ENCODE peak calls at places on chromosomes 7 and 10, in nine cellular contexts. Z, A, F, J, T, S, V, X and Y are unnamed samples.

GRCh38 chr7:129664029-129665012 is 52.8 kb downstream of the NRF1 start:
- DNase-seq in V (peak), Z (peak), A (peak), T (peak), X (peak), F (peak), S (peak), J (peak), Y (peak)

GRCh38 chr7:91164531-91164930 is 99.7 kb upstream of the FZD1 start:
- DNase-seq in X (peak), S (no peak), F (no peak), T (no peak), Z (no peak), J (no peak), A (no peak), V (no peak), Y (no peak)

GRCh38 chr10:97321032-97321806 is 2.1 kb downstream of the FRAT1 start:
- DNase-seq in A (no peak), V (peak), J (peak), T (no peak), Z (no peak), X (no peak), S (no peak), F (peak), Y (no peak)

GRCh38 chr10:102280397-102281015 is 35.2 kb downstream of the GBF1 start:
- DNase-seq in T (no peak), Z (no peak), F (no peak), S (peak), V (no peak), A (no peak), X (peak), J (no peak), Y (no peak)

GRCh38 chr7:46934198-46934825 is 647.6 kb downstream of the TNS3 start:
- DNase-seq in S (no peak), J (no peak), T (no peak), A (no peak), Z (no peak), F (no peak), X (peak), V (no peak), Y (no peak)

GRCh38 chr7:113383638-113384037 is 265.3 kb upstream of the SMIM30 start:
- DNase-seq in S (no peak), V (no peak), J (no peak), T (no peak), F (no peak), X (no peak), A (no peak), Z (no peak), Y (no peak)

GRCh38 chr7:92831716-92832622 is 4.4 kb downstream of the CDK6 start:
- DNase-seq in F (peak), A (peak), Z (peak), J (no peak), V (peak), S (peak), X (peak), T (no peak), Y (no peak)

GRCh38 chr7:147300293-147300692 is 1183.7 kb downstream of the CNTNAP2 start:
- DNase-seq in Z (peak), F (no peak), X (no peak), J (no peak), S (no peak), T (no peak), A (no peak), V (no peak), Y (no peak)

GRCh38 chr10:96511044-96511945 is 2.4 kb downstream of the TLL2 start:
- DNase-seq in A (no peak), Z (peak), X (peak), V (peak), S (peak), F (peak), J (peak), T (peak), Y (peak)

GRCh38 chr7:16062269-16062668 is 359.1 kb downstream of the CRPPA start:
- DNase-seq in A (no peak), T (no peak), J (no peak), V (no peak), Z (peak), S (no peak), X (peak), F (no peak), Y (no peak)

GRCh38 chr10:17871036-17871435 is 61.9 kb downstream of the MRC1 start:
- DNase-seq in X (no peak), F (no peak), A (no peak), T (no peak), S (no peak), V (no peak), Z (no peak), J (no peak), Y (no peak)

GRCh38 chr7:44051611-44052220 is 7.2 kb downstream of the DBNL start:
- DNase-seq in S (no peak), X (no peak), A (no peak), T (no peak), Z (no peak), V (no peak), F (no peak), J (no peak), Y (no peak)

GRCh38 chr7:82726038-82726800 is 282.6 kb upstream of the CACNA2D1 start:
- DNase-seq in S (no peak), V (no peak), X (no peak), A (no peak), Z (no peak), J (no peak), F (peak), T (no peak), Y (no peak)

GRCh38 chr10:121804460-121804859 is 123.4 kb downstream of the ATE1 start:
- DNase-seq in T (no peak), Z (no peak), J (no peak), S (no peak), A (no peak), V (no peak), X (peak), F (no peak), Y (no peak)

GRCh38 chr10:93199221-93199681 is 125.6 kb downstream of the CYP26A1 start:
- DNase-seq in A (no peak), T (no peak), Z (peak), S (no peak), V (no peak), X (peak), J (peak), F (peak), Y (no peak)

GRCh38 chr7:47347346-47347745 is 234.6 kb downstream of the TNS3 start:
- DNase-seq in A (no peak), T (no peak), F (no peak), Z (no peak), J (no peak), V (no peak), X (no peak), S (no peak), Y (no peak)

GRCh38 chr7:19051767-19052375 is 65.6 kb downstream of the TWIST1 start:
- DNase-seq in T (peak), S (peak), V (peak), J (peak), Z (peak), F (peak), X (peak), A (peak), Y (peak)

GRCh38 chr10:23439920-23440875 is 1.3 kb downstream of the OTUD1 start:
- DNase-seq in T (peak), Z (peak), X (peak), J (peak), V (peak), A (peak), S (peak), F (peak), Y (no peak)

GRCh38 chr10:36489928-36490279 is 635.5 kb upstream of the ANKRD30A start:
- DNase-seq in V (no peak), X (peak), F (no peak), J (no peak), A (no peak), T (no peak), S (no peak), Z (peak), Y (no peak)

GRCh38 chr10:52779541-52780390 is 7.2 kb upstream of the MBL2 start:
- DNase-seq in V (peak), X (peak), S (peak), Z (peak), J (peak), F (peak), T (peak), A (peak), Y (peak)

GRCh38 chr10:58511765-58512469 is 755 bp upstream of the BICC1 start:
- DNase-seq in T (no peak), X (peak), V (peak), S (peak), A (no peak), Z (no peak), F (peak), J (peak), Y (no peak)

GRCh38 chr10:74011762-74012161 is 13.8 kb downstream of the VCL start:
- DNase-seq in X (peak), V (no peak), Z (peak), S (no peak), J (peak), A (no peak), F (peak), T (no peak), Y (no peak)

GRCh38 chr10:68756766-68757165 is 35.7 kb downstream of the CCAR1 start:
- DNase-seq in A (no peak), Z (no peak), T (no peak), V (no peak), S (no peak), X (peak), F (no peak), J (no peak), Y (no peak)

GRCh38 chr10:65861249-65861648 is 1064.6 kb upstream of the LRRTM3 start:
- DNase-seq in J (no peak), T (no peak), X (no peak), A (no peak), V (no peak), F (peak), Z (peak), S (no peak), Y (peak)

GRCh38 chr10:95264227-95265051 is 26.4 kb downstream of the PDLIM1 start:
- DNase-seq in Z (no peak), F (no peak), J (peak), V (peak), X (no peak), S (no peak), A (no peak), T (no peak), Y (peak)

GRCh38 chr10:51367120-51367519 is 292.8 kb downstream of the PRKG1 start:
- DNase-seq in J (no peak), A (no peak), X (no peak), F (no peak), S (no peak), Z (no peak), V (no peak), T (no peak), Y (no peak)

GRCh38 chr7:87715511-87715910 is 87.3 kb downstream of the RUNDC3B start:
- DNase-seq in X (no peak), Z (no peak), F (no peak), V (no peak), S (no peak), A (no peak), J (no peak), T (no peak), Y (no peak)

GRCh38 chr10:72763201-72763600 is 71.3 kb downstream of the MCU start:
- DNase-seq in Z (no peak), J (no peak), X (no peak), A (no peak), F (no peak), V (no peak), S (no peak), T (no peak), Y (no peak)

GRCh38 chr10:91032614-91033248 is 111.8 kb upstream of the ANKRD1 start:
- DNase-seq in V (no peak), S (no peak), A (no peak), F (no peak), Z (no peak), X (peak), T (no peak), J (no peak), Y (no peak)

GRCh38 chr10:34962866-34963265 is 127.3 kb downstream of the CUL2 start:
- DNase-seq in S (no peak), A (no peak), J (no peak), Z (no peak), F (no peak), T (no peak), X (no peak), V (no peak), Y (no peak)

GRCh38 chr10:127694580-127695193 is 42.3 kb upstream of the FOXI2 start:
- DNase-seq in A (peak), Z (peak), J (peak), T (peak), F (peak), X (peak), V (peak), S (peak), Y (peak)

GRCh38 chr7:89029864-89030263 is 234.3 kb upstream of the TEX47 start:
- DNase-seq in Z (peak), T (no peak), V (no peak), X (no peak), J (no peak), F (no peak), A (peak), S (no peak), Y (peak)

GRCh38 chr10:112524637-112525036 is 77.6 kb downstream of the VTI1A start:
- DNase-seq in Z (no peak), A (no peak), F (no peak), X (peak), V (no peak), J (no peak), S (no peak), T (no peak), Y (no peak)

GRCh38 chr10:123567984-123568745 is 98.0 kb upstream of the GPR26 start:
- DNase-seq in Z (no peak), J (no peak), X (no peak), A (no peak), S (no peak), V (no peak), F (no peak), T (no peak), Y (no peak)

GRCh38 chr10:129938460-129938859 is 25.6 kb downstream of the EBF3 start:
- DNase-seq in F (no peak), V (no peak), J (no peak), Z (no peak), T (no peak), A (no peak), X (no peak), S (no peak), Y (no peak)
- TF ChIP-seq EZH2phosphoT487 in F (no peak), V (no peak), J (no peak), Z (no peak), T (no peak), A (no peak), X (no peak), S (no peak), Y (no peak)

GRCh38 chr10:86001521-86001920 is 365.1 kb downstream of the GRID1 start:
- DNase-seq in F (no peak), J (no peak), Z (no peak), T (no peak), S (no peak), V (no peak), A (no peak), X (no peak), Y (no peak)
- TF ChIP-seq EZH2phosphoT487 in F (no peak), J (no peak), Z (no peak), T (no peak), S (no peak), V (no peak), A (no peak), X (no peak), Y (no peak)

DNA sequence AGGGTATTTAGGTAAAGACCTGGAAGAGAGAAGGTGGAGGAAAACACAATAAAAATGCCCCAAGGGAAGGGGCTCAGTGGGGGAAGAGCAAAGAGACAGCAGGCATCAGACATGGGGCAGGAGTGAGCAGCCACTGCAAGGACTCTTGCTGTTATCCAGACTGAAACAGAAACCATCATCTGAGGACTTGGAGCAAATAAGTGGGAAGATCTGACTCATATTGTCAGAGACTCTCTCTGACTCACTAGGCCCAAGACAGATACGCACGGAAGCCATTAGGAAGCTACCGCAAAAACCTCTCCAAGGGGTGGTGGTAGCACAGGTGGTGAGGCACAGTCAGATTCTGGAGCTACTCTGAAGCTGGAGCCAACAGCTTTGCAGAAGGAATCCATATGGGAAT is 110.7 kb downstream of the RNF32 start:
- DNase-seq in F (peak), X (peak), T (no peak), S (no peak), V (no peak), A (no peak), J (no peak), Z (peak), Y (peak)
- TF ChIP-seq EZH2phosphoT487 in F (no peak), X (no peak), T (no peak), S (no peak), V (no peak), A (no peak), J (no peak), Z (no peak), Y (no peak)

GRCh38 chr7:153027904-153028303 is 268.4 kb downstream of the ACTR3B start:
- DNase-seq in A (no peak), F (no peak), Z (no peak), J (no peak), T (no peak), X (no peak), V (no peak), S (no peak), Y (no peak)

GRCh38 chr7:153017197-153017596 is 257.6 kb downstream of the ACTR3B start:
- DNase-seq in X (no peak), S (no peak), A (no peak), Z (no peak), J (no peak), V (no peak), F (no peak), T (no peak), Y (no peak)

GRCh38 chr7:153021542-153021941 is 262.0 kb downstream of the ACTR3B start:
- DNase-seq in V (no peak), A (no peak), S (no peak), T (no peak), Z (no peak), J (no peak), F (no peak), X (no peak), Y (no peak)

GRCh38 chr7:153027210-153027609 is 267.7 kb downstream of the ACTR3B start:
- DNase-seq in T (no peak), J (no peak), F (no peak), X (no peak), S (no peak), Z (no peak), A (no peak), V (no peak), Y (no peak)

DNA sequence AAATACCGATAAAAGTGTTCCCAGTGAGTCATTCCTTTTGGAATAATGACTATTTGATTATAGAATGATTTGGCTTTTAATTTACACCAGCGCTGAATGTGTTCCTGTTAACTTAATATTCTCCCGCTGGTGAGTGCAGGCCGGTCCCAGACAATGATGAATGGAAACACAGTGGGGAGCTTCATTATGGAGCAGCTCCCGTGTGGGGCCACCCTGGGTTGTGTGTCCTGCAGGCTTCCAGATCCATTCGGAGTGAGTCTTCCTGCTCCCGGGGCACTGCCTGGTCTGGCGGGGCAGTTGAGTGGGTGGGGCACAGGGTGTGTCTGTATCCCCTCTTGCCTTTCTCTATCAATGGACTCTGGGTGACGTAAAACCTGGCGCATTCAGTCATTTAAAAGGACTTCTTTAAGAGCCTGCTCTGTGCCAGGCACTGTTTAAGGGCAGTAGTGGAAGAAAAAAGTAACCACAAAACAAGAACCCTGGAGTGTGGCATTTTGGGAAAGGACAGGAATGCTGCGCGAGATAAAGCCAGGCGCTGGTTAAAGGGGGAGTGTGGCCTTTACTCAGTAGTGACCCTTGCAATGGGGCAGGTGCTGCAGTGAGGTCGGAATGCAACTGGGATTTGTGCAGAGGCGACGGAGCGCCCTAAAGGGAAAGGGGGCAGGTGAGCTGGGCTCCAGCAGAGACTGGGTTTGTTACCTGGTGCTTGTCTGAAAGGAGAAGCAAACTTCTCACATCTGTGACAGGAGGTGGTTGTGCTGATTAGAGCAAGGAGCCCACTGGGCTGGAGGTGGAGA is 263.4 kb downstream of the ACTR3B start:
- DNase-seq in V (peak), F (no peak), S (no peak), X (no peak), J (peak), Z (no peak), A (no peak), T (no peak), Y (no peak)
- TF ChIP-seq EZH2phosphoT487 in V (no peak), F (no peak), S (no peak), X (no peak), J (no peak), Z (no peak), A (no peak), T (no peak), Y (no peak)

GRCh38 chr10:19952611-19953010 is 136.4 kb downstream of the PLXDC2 start:
- DNase-seq in Z (no peak), F (no peak), J (no peak), A (no peak), S (no peak), T (no peak), V (no peak), X (no peak), Y (no peak)

GRCh38 chr10:19956633-19957032 is 140.4 kb downstream of the PLXDC2 start:
- DNase-seq in F (no peak), A (no peak), Z (no peak), V (no peak), T (no peak), J (no peak), X (no peak), S (no peak), Y (no peak)

GRCh38 chr10:19952103-19952502 is 135.9 kb downstream of the PLXDC2 start:
- DNase-seq in V (no peak), X (no peak), J (no peak), Z (no peak), T (no peak), S (no peak), A (no peak), F (no peak), Y (no peak)

GRCh38 chr10:19958787-19959186 is 142.6 kb downstream of the PLXDC2 start:
- DNase-seq in Z (no peak), A (peak), V (no peak), S (no peak), F (no peak), J (no peak), X (no peak), T (no peak), Y (no peak)

GRCh38 chr10:19954601-19955000 is 138.4 kb downstream of the PLXDC2 start:
- DNase-seq in S (no peak), X (no peak), T (no peak), A (no peak), Z (no peak), F (no peak), V (no peak), J (no peak), Y (no peak)
- TF ChIP-seq EZH2phosphoT487 in S (no peak), X (no peak), T (no peak), A (no peak), Z (no peak), F (no peak), V (no peak), J (no peak), Y (no peak)

GRCh38 chr7:76233538-76234281 is 32.0 kb downstream of the SRRM3 start:
- DNase-seq in A (no peak), V (peak), T (no peak), F (no peak), J (peak), Z (no peak), S (no peak), X (peak), Y (no peak)
- TF ChIP-seq EZH2phosphoT487 in A (no peak), V (no peak), T (no peak), F (no peak), J (no peak), Z (no peak), S (no peak), X (no peak), Y (no peak)

GRCh38 chr10:101139421-101139911 is 8.4 kb downstream of the TLX1 start:
- DNase-seq in T (no peak), F (no peak), V (peak), A (no peak), X (peak), S (peak), J (peak), Z (no peak), Y (no peak)
- TF ChIP-seq EZH2phosphoT487 in T (no peak), F (peak), V (peak), A (no peak), X (no peak), S (no peak), J (no peak), Z (no peak), Y (no peak)

DNA sequence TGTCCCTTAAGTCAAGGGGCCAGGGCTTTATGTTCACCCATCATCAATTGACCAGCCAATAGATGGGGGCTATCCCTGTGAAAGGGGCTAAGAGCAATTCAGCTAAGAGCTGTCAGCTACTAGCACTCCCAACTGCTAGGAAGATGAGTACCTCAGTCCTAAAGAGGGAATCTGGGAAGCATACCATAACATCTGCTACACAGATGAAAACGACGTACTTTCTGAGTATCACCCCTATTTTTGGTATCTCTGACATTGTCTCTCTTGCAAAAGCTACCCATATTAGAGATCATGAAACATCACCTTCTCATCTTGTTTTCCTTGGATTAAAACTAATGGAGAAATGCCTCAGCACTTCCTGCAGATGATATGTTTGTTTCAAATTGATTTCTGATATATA is 7.5 kb upstream of the SMNDC1 start:
- DNase-seq in A (no peak), V (no peak), T (no peak), X (no peak), F (no peak), S (no peak), J (no peak), Z (no peak), Y (no peak)
- TF ChIP-seq EZH2phosphoT487 in A (no peak), V (no peak), T (no peak), X (no peak), F (no peak), S (no peak), J (no peak), Z (no peak), Y (no peak)